ENCODE peak calls at places on chromosomes 6 and 20, in ten cellular contexts. O is lower leg skin, H is A549, R is tibial nerve, S is left lung, I is pancreas, Z is astrocyte of the spinal cord, W is thoracic aorta, Y is cardiac fibroblast, P is BE2C. N is an unnamed sample.

GRCh38 chr6:159169557-159170332 is 545 bp downstream of the FNDC1 start:
- DNase-seq in O (no peak), H (peak; percentile 25), R (no peak), S (no peak), I (no peak), Z (peak; percentile 46), W (no peak), Y (peak; percentile 30), P (peak; percentile 11), N (no peak)

GRCh38 chr20:4550740-4551139 is 171.0 kb upstream of the PRND start:
- DNase-seq in O (no peak), H (no peak), R (no peak), S (no peak), I (no peak), Z (no peak), W (no peak), Y (peak; percentile 59), P (no peak), N (no peak)

GRCh38 chr6:26660096-26660425 is 515 bp upstream of the ZNF322 start:
- DNase-seq in O (no peak), H (peak; percentile 40), R (no peak), S (no peak), I (no peak), Z (no peak), W (no peak), Y (peak; percentile 39), P (no peak), N (no peak)

GRCh38 chr6:36544228-36544627 is 3.1 kb downstream of the STK38 start:
- DNase-seq in O (peak; percentile 42), H (no peak), R (peak; percentile 63), S (no peak), I (no peak), Z (no peak), W (no peak), Y (peak; percentile 47), P (no peak), N (no peak)

GRCh38 chr6:163355471-163355991 is 59.0 kb upstream of the QKI start:
- DNase-seq in O (peak; percentile 37), H (no peak), R (no peak), S (peak; percentile 74), I (no peak), Z (peak; percentile 81), W (no peak), Y (peak; percentile 88), P (no peak), N (no peak)

GRCh38 chr6:41653642-41654432 is 15.6 kb downstream of the MDFI start:
- DNase-seq in O (no peak), H (no peak), R (no peak), S (no peak), I (no peak), Z (no peak), W (no peak), Y (no peak), P (no peak), N (no peak)

GRCh38 chr6:37456816-37457560 is 24.0 kb downstream of the CMTR1 start:
- DNase-seq in O (no peak), H (no peak), R (no peak), S (peak; percentile 53), I (no peak), Z (peak; percentile 85), W (no peak), Y (peak; percentile 92), P (no peak), N (no peak)

GRCh38 chr20:35564905-35565304 is 23.0 kb downstream of the ERGIC3 start:
- DNase-seq in O (no peak), H (no peak), R (no peak), S (no peak), I (no peak), Z (no peak), W (no peak), Y (no peak), P (no peak), N (no peak)

GRCh38 chr6:18211338-18211737 is 53.0 kb downstream of the DEK start:
- DNase-seq in O (no peak), H (no peak), R (no peak), S (no peak), I (no peak), Z (no peak), W (no peak), Y (no peak), P (no peak), N (no peak)

GRCh38 chr6:142874676-142875075 is 70.3 kb downstream of the HIVEP2 start:
- DNase-seq in O (no peak), H (no peak), R (no peak), S (no peak), I (no peak), Z (no peak), W (no peak), Y (no peak), P (no peak), N (no peak)

GRCh38 chr20:61837200-61837599 is 228.5 kb downstream of the TAF4 start:
- DNase-seq in O (no peak), H (no peak), R (no peak), S (no peak), I (no peak), Z (no peak), W (no peak), Y (no peak), P (no peak), N (no peak)

GRCh38 chr20:49349678-49350077 is 71.8 kb upstream of the ZNFX1 start:
- DNase-seq in O (peak; percentile 80), H (no peak), R (peak; percentile 51), S (no peak), I (no peak), Z (no peak), W (no peak), Y (no peak), P (no peak), N (no peak)

GRCh38 chr6:164108869-164109769 is 694.6 kb downstream of the QKI start:
- DNase-seq in O (peak; percentile 72), H (no peak), R (peak; percentile 11), S (no peak), I (peak; percentile 16), Z (peak; percentile 56), W (no peak), Y (peak; percentile 57), P (no peak), N (no peak)

GRCh38 chr6:34792605-34793500 is 970 bp downstream of the BLTP3A start:
- DNase-seq in O (peak; percentile 25), H (peak; percentile 32), R (peak; percentile 29), S (peak; percentile 43), I (peak; percentile 23), Z (peak; percentile 32), W (no peak), Y (peak; percentile 75), P (peak; percentile 35), N (no peak)

GRCh38 chr6:68059894-68060293 is 575.2 kb upstream of the ADGRB3 start:
- DNase-seq in O (no peak), H (no peak), R (no peak), S (no peak), I (no peak), Z (peak; percentile 5), W (no peak), Y (peak; percentile 10), P (no peak), N (no peak)

GRCh38 chr20:290081-290831 is at the start of gene C20orf96:
- DNase-seq in O (peak; percentile 87), H (peak; percentile 98), R (peak; percentile 90), S (peak; percentile 94), I (peak; percentile 92), Z (peak; percentile 96), W (peak; percentile 60), Y (peak; percentile 97), P (peak; percentile 82), N (peak; percentile 92)
- TF ChIP-seq CTCF in O (no peak), H (peak; percentile 15), R (peak; percentile 51), S (peak; percentile 27), I (no peak), Z (peak; percentile 58), W (peak; percentile 52), Y (peak; percentile 52), P (peak; percentile 39), N (peak; percentile 68)

GRCh38 chr6:13384966-13385365 is 56.6 kb upstream of the TBC1D7 start:
- DNase-seq in O (no peak), H (no peak), R (no peak), S (no peak), I (no peak), Z (no peak), W (no peak), Y (no peak), P (peak; percentile 67), N (no peak)

GRCh38 chr6:13378669-13379590 is 50.6 kb upstream of the TBC1D7 start:
- DNase-seq in O (no peak), H (no peak), R (no peak), S (no peak), I (peak; percentile 64), Z (no peak), W (no peak), Y (no peak), P (no peak), N (no peak)

GRCh38 chr6:13384506-13384905 is 56.2 kb upstream of the TBC1D7 start:
- DNase-seq in O (no peak), H (no peak), R (no peak), S (no peak), I (no peak), Z (no peak), W (no peak), Y (no peak), P (no peak), N (no peak)

GRCh38 chr6:13380761-13381160 is 52.4 kb upstream of the TBC1D7 start:
- DNase-seq in O (no peak), H (no peak), R (no peak), S (no peak), I (no peak), Z (no peak), W (no peak), Y (no peak), P (no peak), N (no peak)

GRCh38 chr6:13383280-13384163 is 55.2 kb upstream of the TBC1D7 start:
- DNase-seq in O (no peak), H (no peak), R (no peak), S (no peak), I (peak; percentile 32), Z (no peak), W (no peak), Y (peak; percentile 27), P (no peak), N (no peak)
- TF ChIP-seq CTCF in O (no peak), H (no peak), R (no peak), S (no peak), I (no peak), Z (peak; percentile 7), W (peak; percentile 35), Y (no peak), P (no peak), N (no peak)

DNA sequence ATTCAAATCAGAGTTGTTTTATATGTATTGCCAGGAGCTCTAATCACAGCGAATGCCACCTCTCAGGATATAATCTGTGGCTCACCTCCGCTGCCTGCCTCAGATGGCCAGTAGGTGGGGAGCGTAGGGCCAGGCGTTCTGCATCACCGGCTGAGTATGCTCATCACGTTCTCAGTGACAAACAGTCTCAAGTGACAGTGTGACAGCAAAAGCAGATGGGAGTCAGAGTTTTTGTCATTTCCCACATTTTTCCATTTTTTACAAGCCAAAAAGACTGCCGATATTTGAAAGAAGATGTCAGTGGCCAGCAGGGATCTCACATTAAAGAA is 208.7 kb downstream of the ALDH8A1 start:
- DNase-seq in O (no peak), H (no peak), R (no peak), S (no peak), I (no peak), Z (no peak), W (no peak), Y (no peak), P (peak; percentile 70), N (no peak)
- TF ChIP-seq CTCF in O (no peak), H (no peak), R (no peak), S (no peak), I (no peak), Z (peak; percentile 31), W (no peak), Y (peak; percentile 14), P (peak; percentile 79), N (peak; percentile 54)

GRCh38 chr20:38167851-38168760 is 3.0 kb upstream of the TGM2 start:
- DNase-seq in O (no peak), H (peak; percentile 57), R (peak; percentile 30), S (peak; percentile 86), I (no peak), Z (peak; percentile 83), W (peak; percentile 81), Y (peak; percentile 94), P (no peak), N (no peak)
- TF ChIP-seq CTCF in O (no peak), H (no peak), R (no peak), S (no peak), I (no peak), Z (no peak), W (no peak), Y (no peak), P (no peak), N (no peak)

N was measured in type B pancreatic cell.